ENCODE peak calls at places on chromosomes 16 and 17, in seven cellular contexts. One of them, this sample, is unnamed.

GRCh38 chr17:15456972-15457722 is 10.3 kb downstream of the CDRT4 start:
- DNase-seq in IMR-90: peak; percentile 84
- DNase-seq in mesendoderm: peak; percentile 69
- DNase-seq in heart left ventricle: peak; percentile 76
- DNase-seq in CD4-positive, alpha-beta memory T cell: no peak
- DNase-seq in left lung: no peak
- DNase-seq in aorta: peak; percentile 71
- DNase-seq in this sample: peak; percentile 70

GRCh38 chr16:85553436-85554113 is 59.5 kb upstream of the GSE1 start:
- DNase-seq in IMR-90: peak; percentile 34
- DNase-seq in mesendoderm: peak; percentile 90
- DNase-seq in heart left ventricle: peak; percentile 84
- DNase-seq in CD4-positive, alpha-beta memory T cell: peak; percentile 44
- DNase-seq in left lung: peak; percentile 93
- DNase-seq in aorta: peak; percentile 80
- DNase-seq in this sample: no peak

GRCh38 chr17:37446027-37446426 is 39.3 kb downstream of the TADA2A start:
- DNase-seq in IMR-90: no peak
- DNase-seq in mesendoderm: peak; percentile 75
- DNase-seq in heart left ventricle: no peak
- DNase-seq in CD4-positive, alpha-beta memory T cell: no peak
- DNase-seq in left lung: no peak
- DNase-seq in aorta: no peak
- DNase-seq in this sample: no peak

GRCh38 chr16:68496689-68497088 is 42.4 kb upstream of the ZFP90 start:
- DNase-seq in IMR-90: no peak
- DNase-seq in mesendoderm: no peak
- DNase-seq in heart left ventricle: no peak
- DNase-seq in CD4-positive, alpha-beta memory T cell: no peak
- DNase-seq in left lung: no peak
- DNase-seq in aorta: no peak
- DNase-seq in this sample: no peak

GRCh38 chr17:38749222-38750043 is 1.3 kb upstream of the PCGF2 start:
- DNase-seq in IMR-90: peak; percentile 52
- DNase-seq in mesendoderm: peak; percentile 89
- DNase-seq in heart left ventricle: peak; percentile 94
- DNase-seq in CD4-positive, alpha-beta memory T cell: peak; percentile 21
- DNase-seq in left lung: peak; percentile 93
- DNase-seq in aorta: peak; percentile 91
- DNase-seq in this sample: peak; percentile 72

GRCh38 chr16:11994187-11995119 is 17.9 kb downstream of the SNX29 start:
- DNase-seq in IMR-90: peak; percentile 28
- DNase-seq in mesendoderm: peak; percentile 31
- DNase-seq in heart left ventricle: peak; percentile 55
- DNase-seq in CD4-positive, alpha-beta memory T cell: no peak
- DNase-seq in left lung: no peak
- DNase-seq in aorta: peak; percentile 83
- DNase-seq in this sample: no peak

GRCh38 chr17:47618416-47618815 is 31.3 kb upstream of the KPNB1 start:
- DNase-seq in IMR-90: peak; percentile 20
- DNase-seq in mesendoderm: peak; percentile 66
- DNase-seq in heart left ventricle: no peak
- DNase-seq in CD4-positive, alpha-beta memory T cell: no peak
- DNase-seq in left lung: no peak
- DNase-seq in aorta: no peak
- DNase-seq in this sample: no peak

GRCh38 chr16:67088551-67088950 is 21.2 kb upstream of the PHAF1 start:
- DNase-seq in IMR-90: no peak
- DNase-seq in mesendoderm: no peak
- DNase-seq in heart left ventricle: no peak
- DNase-seq in CD4-positive, alpha-beta memory T cell: no peak
- DNase-seq in left lung: no peak
- DNase-seq in aorta: no peak
- DNase-seq in this sample: no peak

GRCh38 chr16:24118126-24118821 is 137.9 kb upstream of the CACNG3 start:
- DNase-seq in IMR-90: no peak
- DNase-seq in mesendoderm: no peak
- DNase-seq in heart left ventricle: peak; percentile 35
- DNase-seq in CD4-positive, alpha-beta memory T cell: no peak
- DNase-seq in left lung: no peak
- DNase-seq in aorta: no peak
- DNase-seq in this sample: no peak

GRCh38 chr17:43021739-43022512 is at the start of gene VAT1:
- DNase-seq in IMR-90: peak; percentile 63
- DNase-seq in mesendoderm: peak; percentile 89
- DNase-seq in heart left ventricle: peak; percentile 88
- DNase-seq in CD4-positive, alpha-beta memory T cell: peak; percentile 49
- DNase-seq in left lung: peak; percentile 97
- DNase-seq in aorta: peak; percentile 88
- DNase-seq in this sample: peak; percentile 76

GRCh38 chr17:76584427-76585047 is 1.1 kb downstream of the ST6GALNAC2 start:
- DNase-seq in IMR-90: no peak
- DNase-seq in mesendoderm: peak; percentile 84
- DNase-seq in heart left ventricle: no peak
- DNase-seq in CD4-positive, alpha-beta memory T cell: no peak
- DNase-seq in left lung: no peak
- DNase-seq in aorta: no peak
- DNase-seq in this sample: no peak

GRCh38 chr17:18025596-18026407 is 13.2 kb downstream of the ATPAF2 start:
- DNase-seq in IMR-90: peak; percentile 59
- DNase-seq in mesendoderm: no peak
- DNase-seq in heart left ventricle: no peak
- DNase-seq in CD4-positive, alpha-beta memory T cell: no peak
- DNase-seq in left lung: no peak
- DNase-seq in aorta: no peak
- DNase-seq in this sample: no peak

GRCh38 chr17:33055746-33056145 is 64.1 kb downstream of the SPACA3 start:
- DNase-seq in IMR-90: no peak
- DNase-seq in mesendoderm: no peak
- DNase-seq in heart left ventricle: no peak
- DNase-seq in CD4-positive, alpha-beta memory T cell: no peak
- DNase-seq in left lung: no peak
- DNase-seq in aorta: no peak
- DNase-seq in this sample: no peak

GRCh38 chr17:27579897-27580321 is 51.1 kb upstream of the LGALS9 start:
- DNase-seq in IMR-90: no peak
- DNase-seq in mesendoderm: no peak
- DNase-seq in heart left ventricle: no peak
- DNase-seq in CD4-positive, alpha-beta memory T cell: no peak
- DNase-seq in left lung: no peak
- DNase-seq in aorta: no peak
- DNase-seq in this sample: no peak

GRCh38 chr17:76382803-76383644 is 1.4 kb upstream of the SPHK1 start:
- DNase-seq in IMR-90: peak; percentile 78
- DNase-seq in mesendoderm: peak; percentile 85
- DNase-seq in heart left ventricle: peak; percentile 51
- DNase-seq in CD4-positive, alpha-beta memory T cell: peak; percentile 61
- DNase-seq in left lung: peak; percentile 92
- DNase-seq in aorta: peak; percentile 73
- DNase-seq in this sample: peak; percentile 70

GRCh38 chr16:15509593-15510520 is 75.5 kb downstream of the BMERB1 start:
- DNase-seq in IMR-90: peak; percentile 60
- DNase-seq in mesendoderm: peak; percentile 65
- DNase-seq in heart left ventricle: no peak
- DNase-seq in CD4-positive, alpha-beta memory T cell: no peak
- DNase-seq in left lung: no peak
- DNase-seq in aorta: no peak
- DNase-seq in this sample: peak; percentile 21

GRCh38 chr16:85309656-85310587 is 197.7 kb upstream of the CIBAR2 start:
- DNase-seq in IMR-90: no peak
- DNase-seq in mesendoderm: peak; percentile 62
- DNase-seq in heart left ventricle: peak; percentile 71
- DNase-seq in CD4-positive, alpha-beta memory T cell: peak; percentile 10
- DNase-seq in left lung: peak; percentile 85
- DNase-seq in aorta: peak; percentile 81
- DNase-seq in this sample: no peak

GRCh38 chr16:54921229-54921824 is 9.3 kb upstream of the IRX5 start:
- DNase-seq in IMR-90: no peak
- DNase-seq in mesendoderm: no peak
- DNase-seq in heart left ventricle: no peak
- DNase-seq in CD4-positive, alpha-beta memory T cell: no peak
- DNase-seq in left lung: no peak
- DNase-seq in aorta: no peak
- DNase-seq in this sample: no peak

DNA sequence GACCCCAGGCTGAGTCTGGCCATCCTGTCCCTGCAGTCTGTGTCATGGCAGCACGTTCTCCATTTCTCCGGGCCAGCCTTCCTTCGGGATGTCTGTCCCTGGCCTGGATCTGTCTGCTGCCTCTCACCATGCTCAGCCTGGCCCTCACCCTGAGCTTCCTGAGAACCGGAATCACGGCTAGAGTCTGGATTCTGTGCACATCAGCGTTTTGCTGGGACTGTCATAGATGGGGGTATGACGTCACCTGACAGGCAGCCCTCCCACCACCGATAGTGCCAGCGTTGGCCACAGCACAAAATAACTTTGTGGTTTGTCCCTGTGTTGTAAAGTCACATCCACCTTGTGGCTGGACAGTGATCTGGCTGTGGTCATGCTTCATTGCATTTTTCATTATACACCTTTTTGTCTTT is 59.2 kb downstream of the B9D1 start:
- DNase-seq in IMR-90: no peak
- DNase-seq in mesendoderm: no peak
- DNase-seq in heart left ventricle: no peak
- DNase-seq in CD4-positive, alpha-beta memory T cell: no peak
- DNase-seq in left lung: no peak
- DNase-seq in aorta: no peak
- DNase-seq in this sample: no peak
- H3K4me1 ChIP-seq in IMR-90: peaks cover 6% of the 10 kb centered on the region
- H3K4me1 ChIP-seq in mesendoderm: no peaks in the 10 kb centered on the region
- H3K4me1 ChIP-seq in heart left ventricle: peaks cover 71% of the 10 kb centered on the region
- H3K4me1 ChIP-seq in CD4-positive, alpha-beta memory T cell: peaks cover 21% of the 10 kb centered on the region
- H3K4me1 ChIP-seq in left lung: peaks cover 76% of the 10 kb centered on the region
- H3K4me1 ChIP-seq in aorta: no peaks in the 10 kb centered on the region
- H3K4me1 ChIP-seq in this sample: no peaks in the 10 kb centered on the region

DNA sequence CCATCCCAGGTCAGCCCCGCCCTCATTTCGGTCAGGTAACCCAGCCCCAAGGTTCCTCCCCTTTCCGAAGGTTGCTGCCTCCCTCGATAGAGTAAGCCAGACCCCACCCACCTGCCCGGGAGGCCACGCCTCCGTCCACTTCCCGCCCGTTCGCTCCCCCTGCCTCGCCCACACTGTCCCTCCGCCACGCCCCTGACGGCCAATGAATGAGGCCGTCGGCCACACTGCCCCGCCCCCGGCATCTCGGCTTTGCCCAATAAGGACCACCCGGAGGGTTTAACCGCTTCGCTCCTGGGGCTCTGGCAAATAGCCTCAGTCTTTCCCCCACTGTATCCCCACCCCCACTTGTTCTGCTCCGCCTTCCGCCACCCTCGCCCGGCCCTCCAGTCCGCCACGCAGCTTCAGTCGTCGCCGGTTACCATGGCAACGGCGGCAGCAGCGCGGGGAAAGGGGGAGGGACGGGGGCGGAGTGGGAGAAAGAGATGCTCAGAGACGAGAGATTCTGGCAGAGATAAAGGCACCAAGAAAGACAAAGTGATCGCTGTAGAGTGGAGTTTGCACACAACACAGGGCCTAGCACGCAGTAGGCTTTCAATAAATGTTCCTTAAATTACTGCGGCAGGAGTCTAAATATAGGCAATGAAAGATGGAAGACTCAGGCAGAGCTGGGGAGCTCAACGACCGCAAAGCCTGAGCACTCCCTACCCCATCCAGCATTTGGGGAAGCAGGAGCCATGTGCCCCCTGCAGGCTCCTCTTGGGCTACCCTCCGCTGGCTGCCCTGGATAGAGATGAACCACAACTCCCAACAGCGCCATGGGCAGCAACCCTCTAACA is 5.1 kb downstream of the DLG4 start:
- DNase-seq in IMR-90: peak; percentile 95
- DNase-seq in mesendoderm: peak; percentile 99
- DNase-seq in heart left ventricle: peak; percentile 99
- DNase-seq in CD4-positive, alpha-beta memory T cell: peak; percentile 97
- DNase-seq in left lung: peak; percentile 100
- DNase-seq in aorta: peak; percentile 99
- DNase-seq in this sample: peak; percentile 98
- H3K4me1 ChIP-seq in IMR-90: peaks cover 20% of the 10 kb centered on the region
- H3K4me1 ChIP-seq in mesendoderm: peaks cover 20% of the 10 kb centered on the region
- H3K4me1 ChIP-seq in heart left ventricle: peaks cover 53% of the 10 kb centered on the region
- H3K4me1 ChIP-seq in CD4-positive, alpha-beta memory T cell: peaks cover 54% of the 10 kb centered on the region
- H3K4me1 ChIP-seq in left lung: peaks cover 53% of the 10 kb centered on the region
- H3K4me1 ChIP-seq in aorta: no peaks in the 10 kb centered on the region
- H3K4me1 ChIP-seq in this sample: peaks cover 29% of the 10 kb centered on the region

GRCh38 chr17:82041139-82041814 is 3.8 kb upstream of the DCXR start:
- DNase-seq in IMR-90: no peak
- DNase-seq in mesendoderm: no peak
- DNase-seq in heart left ventricle: no peak
- DNase-seq in CD4-positive, alpha-beta memory T cell: no peak
- DNase-seq in left lung: no peak
- DNase-seq in aorta: no peak
- DNase-seq in this sample: no peak
- H3K4me1 ChIP-seq in IMR-90: peaks cover 4% of the 10 kb centered on the region
- H3K4me1 ChIP-seq in mesendoderm: no peaks in the 10 kb centered on the region
- H3K4me1 ChIP-seq in heart left ventricle: peaks cover 12% of the 10 kb centered on the region
- H3K4me1 ChIP-seq in CD4-positive, alpha-beta memory T cell: peaks cover 11% of the 10 kb centered on the region
- H3K4me1 ChIP-seq in left lung: peaks cover 19% of the 10 kb centered on the region
- H3K4me1 ChIP-seq in aorta: no peaks in the 10 kb centered on the region
- H3K4me1 ChIP-seq in this sample: peaks cover 10% of the 10 kb centered on the region

GRCh38 chr16:9503251-9503986 is 412.0 kb downstream of the HAPSTR1 start:
- DNase-seq in IMR-90: no peak
- DNase-seq in mesendoderm: peak; percentile 26
- DNase-seq in heart left ventricle: no peak
- DNase-seq in CD4-positive, alpha-beta memory T cell: no peak
- DNase-seq in left lung: no peak
- DNase-seq in aorta: no peak
- DNase-seq in this sample: no peak

GRCh38 chr16:9500872-9501271 is 409.4 kb downstream of the HAPSTR1 start:
- DNase-seq in IMR-90: no peak
- DNase-seq in mesendoderm: peak; percentile 50
- DNase-seq in heart left ventricle: no peak
- DNase-seq in CD4-positive, alpha-beta memory T cell: no peak
- DNase-seq in left lung: no peak
- DNase-seq in aorta: no peak
- DNase-seq in this sample: no peak

GRCh38 chr16:9495824-9496223 is 404.4 kb downstream of the HAPSTR1 start:
- DNase-seq in IMR-90: no peak
- DNase-seq in mesendoderm: no peak
- DNase-seq in heart left ventricle: no peak
- DNase-seq in CD4-positive, alpha-beta memory T cell: no peak
- DNase-seq in left lung: no peak
- DNase-seq in aorta: no peak
- DNase-seq in this sample: no peak

DNA sequence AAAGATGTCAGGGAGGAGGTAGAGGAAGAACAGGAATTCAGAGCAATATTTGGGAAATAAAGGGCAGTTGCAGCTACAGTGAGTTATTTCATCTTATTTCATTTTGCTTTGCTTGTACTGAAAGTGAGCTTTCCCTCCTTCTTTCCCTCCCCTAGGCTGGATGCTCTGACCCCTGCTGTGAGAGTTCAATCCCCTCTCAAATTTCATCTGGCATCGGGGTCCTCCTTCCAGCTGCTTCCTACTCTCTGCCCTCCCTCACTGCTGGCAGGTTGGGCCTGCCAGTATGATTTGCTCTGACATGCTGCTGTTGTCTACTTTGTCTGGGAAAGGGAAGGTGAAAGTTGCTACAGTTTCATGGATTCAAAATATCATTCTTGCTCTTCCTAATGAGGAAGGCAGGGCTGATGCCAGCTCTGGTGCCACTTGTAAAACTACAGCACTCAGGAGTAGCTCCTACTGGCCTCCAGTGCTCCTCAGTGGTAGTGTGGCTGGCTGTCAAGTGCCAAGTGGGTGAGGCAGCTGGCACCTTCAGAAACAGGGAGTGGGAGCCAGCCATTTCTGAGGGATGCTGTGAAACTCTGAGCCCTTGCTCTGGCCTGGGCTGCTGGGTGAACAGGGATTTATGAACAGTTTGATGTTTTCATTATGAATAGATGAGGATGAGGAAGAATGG is 408.6 kb downstream of the HAPSTR1 start:
- DNase-seq in IMR-90: no peak
- DNase-seq in mesendoderm: peak; percentile 42
- DNase-seq in heart left ventricle: peak; percentile 36
- DNase-seq in CD4-positive, alpha-beta memory T cell: no peak
- DNase-seq in left lung: no peak
- DNase-seq in aorta: no peak
- DNase-seq in this sample: no peak
- H3K4me1 ChIP-seq in IMR-90: no peaks in the 10 kb centered on the region
- H3K4me1 ChIP-seq in mesendoderm: peaks cover 6% of the 10 kb centered on the region
- H3K4me1 ChIP-seq in heart left ventricle: no peaks in the 10 kb centered on the region
- H3K4me1 ChIP-seq in CD4-positive, alpha-beta memory T cell: no peaks in the 10 kb centered on the region
- H3K4me1 ChIP-seq in left lung: no peaks in the 10 kb centered on the region
- H3K4me1 ChIP-seq in aorta: no peaks in the 10 kb centered on the region
- H3K4me1 ChIP-seq in this sample: no peaks in the 10 kb centered on the region